ENCODE peak calls at places on chromosomes 12 and 14, in nine cellular contexts. One of them, this sample, is unnamed.

GRCh38 chr12:113678222-113678621 is 206.6 kb upstream of the LHX5 start:
- DNase-seq in transverse colon: no peak
- DNase-seq in IMR-90: no peak
- DNase-seq in DMS153: no peak
- DNase-seq in NCI-H460: no peak
- DNase-seq in T-cell: no peak
- DNase-seq in ELF-1: no peak
- DNase-seq in pulmonary artery endothelial cell: no peak
- DNase-seq in NCI-H446 treated with DMSO at 0.1 percent for 48 hours: no peak
- DNase-seq in this sample: no peak

GRCh38 chr14:103021817-103022668 is 35.3 kb downstream of the CDC42BPB start:
- DNase-seq in ELF-1: peak
- DNase-seq in DMS153: no peak
- DNase-seq in NCI-H446 treated with DMSO at 0.1 percent for 48 hours: no peak
- DNase-seq in NCI-H460: no peak
- DNase-seq in IMR-90: peak
- DNase-seq in pulmonary artery endothelial cell: no peak
- DNase-seq in transverse colon: no peak
- DNase-seq in T-cell: no peak
- DNase-seq in this sample: no peak

GRCh38 chr12:96445743-96446655 is 43.4 kb upstream of the CFAP54 start:
- DNase-seq in DMS153: no peak
- DNase-seq in pulmonary artery endothelial cell: peak
- DNase-seq in transverse colon: peak
- DNase-seq in NCI-H460: peak
- DNase-seq in NCI-H446 treated with DMSO at 0.1 percent for 48 hours: no peak
- DNase-seq in IMR-90: peak
- DNase-seq in T-cell: peak
- DNase-seq in ELF-1: no peak
- DNase-seq in this sample: no peak

GRCh38 chr12:28563926-28564325 is 373.7 kb downstream of the CCDC91 start:
- DNase-seq in transverse colon: no peak
- DNase-seq in NCI-H460: no peak
- DNase-seq in NCI-H446 treated with DMSO at 0.1 percent for 48 hours: no peak
- DNase-seq in DMS153: no peak
- DNase-seq in T-cell: no peak
- DNase-seq in IMR-90: peak
- DNase-seq in pulmonary artery endothelial cell: no peak
- DNase-seq in ELF-1: no peak
- DNase-seq in this sample: no peak

GRCh38 chr12:131867891-131868675 is 26.3 kb upstream of the ULK1 start:
- DNase-seq in pulmonary artery endothelial cell: no peak
- DNase-seq in IMR-90: no peak
- DNase-seq in ELF-1: no peak
- DNase-seq in T-cell: no peak
- DNase-seq in NCI-H446 treated with DMSO at 0.1 percent for 48 hours: no peak
- DNase-seq in NCI-H460: no peak
- DNase-seq in DMS153: no peak
- DNase-seq in transverse colon: no peak
- DNase-seq in this sample: no peak

GRCh38 chr14:56995010-56995409 is 184.7 kb upstream of the OTX2 start:
- DNase-seq in NCI-H460: peak
- DNase-seq in transverse colon: no peak
- DNase-seq in pulmonary artery endothelial cell: no peak
- DNase-seq in T-cell: no peak
- DNase-seq in DMS153: no peak
- DNase-seq in ELF-1: no peak
- DNase-seq in IMR-90: no peak
- DNase-seq in NCI-H446 treated with DMSO at 0.1 percent for 48 hours: no peak
- DNase-seq in this sample: no peak

GRCh38 chr14:61925732-61926445 is 163.7 kb downstream of the SNAPC1 start:
- DNase-seq in T-cell: no peak
- DNase-seq in pulmonary artery endothelial cell: no peak
- DNase-seq in NCI-H446 treated with DMSO at 0.1 percent for 48 hours: no peak
- DNase-seq in NCI-H460: no peak
- DNase-seq in ELF-1: no peak
- DNase-seq in IMR-90: peak
- DNase-seq in DMS153: no peak
- DNase-seq in transverse colon: no peak
- DNase-seq in this sample: no peak

GRCh38 chr14:29243355-29243754 is 476.8 kb downstream of the FOXG1 start:
- DNase-seq in ELF-1: no peak
- DNase-seq in NCI-H446 treated with DMSO at 0.1 percent for 48 hours: peak
- DNase-seq in DMS153: no peak
- DNase-seq in transverse colon: no peak
- DNase-seq in NCI-H460: no peak
- DNase-seq in IMR-90: peak
- DNase-seq in pulmonary artery endothelial cell: no peak
- DNase-seq in T-cell: no peak
- DNase-seq in this sample: no peak

GRCh38 chr14:91968280-91968679 is 20.8 kb upstream of the FBLN5 start:
- DNase-seq in DMS153: no peak
- DNase-seq in transverse colon: no peak
- DNase-seq in IMR-90: no peak
- DNase-seq in NCI-H460: no peak
- DNase-seq in T-cell: peak
- DNase-seq in pulmonary artery endothelial cell: no peak
- DNase-seq in ELF-1: no peak
- DNase-seq in NCI-H446 treated with DMSO at 0.1 percent for 48 hours: no peak
- DNase-seq in this sample: no peak

GRCh38 chr12:45379261-45379660 is 163.4 kb downstream of the ANO6 start:
- DNase-seq in ELF-1: no peak
- DNase-seq in NCI-H446 treated with DMSO at 0.1 percent for 48 hours: no peak
- DNase-seq in IMR-90: peak
- DNase-seq in DMS153: no peak
- DNase-seq in pulmonary artery endothelial cell: peak
- DNase-seq in transverse colon: no peak
- DNase-seq in T-cell: no peak
- DNase-seq in NCI-H460: no peak
- DNase-seq in this sample: no peak

This sample was measured in right atrium auricular region.